ENCODE peak calls at places on chromosomes 13 and 19, in five cellular contexts. U is K562, N is A549, E is GM12878, I is HepG2. H is an unnamed sample.

GRCh38 chr19:41701401-41702075 is 6.9 kb upstream of the CEACAM5 start:
- DNase-seq in I (no peak), U (peak), N (peak), E (no peak), H (no peak)

GRCh38 chr19:42268142-42268703 is 829 bp upstream of the CIC start:
- DNase-seq in E (peak), N (peak), I (peak), U (peak), H (peak)

GRCh38 chr19:3767050-3767449 is 4.6 kb downstream of the MRPL54 start:
- DNase-seq in I (no peak), N (no peak), E (no peak), U (no peak), H (no peak)

GRCh38 chr13:40200273-40200978 is 466.0 kb downstream of the FOXO1 start:
- DNase-seq in U (no peak), N (no peak), I (no peak), E (no peak), H (no peak)

GRCh38 chr13:76836311-76836710 is 49.9 kb downstream of the KCTD12 start:
- DNase-seq in E (no peak), N (no peak), I (no peak), U (no peak), H (no peak)

GRCh38 chr13:87535911-87536310 is 135.3 kb upstream of the SLITRK5 start:
- DNase-seq in E (no peak), U (no peak), N (no peak), I (no peak), H (no peak)

GRCh38 chr13:49271264-49271663 is 23.5 kb downstream of the CDADC1 start:
- DNase-seq in I (no peak), N (no peak), U (no peak), E (no peak), H (no peak)

GRCh38 chr19:21127001-21127400 is 14.8 kb upstream of the ZNF431 start:
- DNase-seq in N (no peak), U (no peak), E (no peak), I (no peak), H (no peak)

GRCh38 chr13:69274231-69274630 is 833.4 kb upstream of the ATXN8OS start:
- DNase-seq in E (no peak), I (no peak), U (no peak), N (no peak), H (no peak)

GRCh38 chr13:33279414-33279813 is 6.1 kb downstream of the STARD13 start:
- DNase-seq in U (no peak), E (no peak), N (peak), I (no peak), H (no peak)

GRCh38 chr19:11152318-11153062 is 3.1 kb downstream of the SPC24 start:
- DNase-seq in I (no peak), E (no peak), N (peak), U (no peak), H (no peak)

GRCh38 chr19:46493236-46494114 is 2.2 kb downstream of the PNMA8B start:
- DNase-seq in N (no peak), E (no peak), I (no peak), U (peak), H (no peak)

GRCh38 chr13:49020940-49021548 is 45.3 kb downstream of the FNDC3A start:
- DNase-seq in U (no peak), N (no peak), E (no peak), I (no peak), H (peak)

GRCh38 chr19:31553844-31554215 is 204.6 kb upstream of the TSHZ3 start:
- DNase-seq in E (no peak), U (no peak), N (no peak), I (no peak), H (no peak)

GRCh38 chr19:45655073-45655472 is 12.9 kb upstream of the GIPR start:
- DNase-seq in N (no peak), I (no peak), E (no peak), U (no peak), H (no peak)

GRCh38 chr19:4870025-4870700 is 2.7 kb upstream of the PLIN3 start:
- DNase-seq in N (peak), I (peak), U (peak), E (no peak), H (peak)

GRCh38 chr13:97224544-97225324 is 2.6 kb downstream of the MBNL2 start:
- DNase-seq in N (no peak), U (peak), I (peak), E (no peak), H (no peak)

GRCh38 chr19:31278555-31279435 is 70.4 kb downstream of the TSHZ3 start:
- DNase-seq in N (no peak), E (no peak), I (no peak), U (no peak), H (no peak)

GRCh38 chr13:37488682-37489081 is 109.9 kb downstream of the POSTN start:
- DNase-seq in U (no peak), N (no peak), E (no peak), I (no peak), H (no peak)

GRCh38 chr13:37486171-37486661 is 112.4 kb downstream of the POSTN start:
- DNase-seq in U (no peak), N (no peak), E (no peak), I (no peak), H (no peak)

GRCh38 chr13:37481858-37482227 is 116.7 kb downstream of the POSTN start:
- DNase-seq in I (no peak), N (no peak), E (no peak), U (no peak), H (no peak)

GRCh38 chr13:37484056-37484455 is 114.5 kb downstream of the POSTN start:
- DNase-seq in E (no peak), N (no peak), I (no peak), U (no peak), H (no peak)

GRCh38 chr13:37485766-37486165 is 112.8 kb downstream of the POSTN start:
- DNase-seq in N (no peak), U (no peak), I (no peak), E (no peak), H (no peak)
- TF ChIP-seq KDM1A in N (no peak), U (no peak), I (no peak), E (no peak), H (no peak)

DNA sequence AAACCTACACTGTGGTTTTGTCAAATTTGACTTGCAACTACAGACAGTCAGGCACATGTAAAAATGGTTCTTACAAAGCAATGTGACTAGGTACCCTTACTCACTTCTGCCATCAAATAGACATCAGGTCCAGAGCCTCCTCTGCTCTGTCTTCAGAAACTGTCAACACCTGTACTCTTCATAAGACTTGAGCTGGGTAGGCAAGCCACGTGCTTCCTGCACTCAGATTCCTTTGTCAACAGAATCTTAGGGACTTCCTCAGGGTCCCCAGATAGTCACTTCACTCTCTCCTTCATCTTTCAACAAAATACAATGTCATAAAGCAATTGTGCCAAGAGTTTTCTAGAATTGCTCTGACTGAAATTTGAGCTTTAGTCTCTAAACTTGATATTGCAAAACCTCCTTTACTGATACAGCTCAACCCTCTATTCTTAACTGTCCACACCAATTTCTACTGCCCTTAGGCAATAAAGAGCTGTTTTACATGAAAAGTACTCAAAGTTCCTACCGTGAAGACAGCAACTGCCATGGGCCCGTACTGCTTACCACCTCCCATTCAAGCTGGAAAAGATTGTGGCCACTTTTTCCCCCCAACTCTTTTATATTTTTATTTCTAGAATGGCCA is 179.9 kb downstream of the IRS2 start:
- DNase-seq in I (no peak), E (no peak), N (no peak), U (no peak), H (no peak)
- TF ChIP-seq KDM1A in I (no peak), E (no peak), N (no peak), U (no peak), H (no peak)

DNA sequence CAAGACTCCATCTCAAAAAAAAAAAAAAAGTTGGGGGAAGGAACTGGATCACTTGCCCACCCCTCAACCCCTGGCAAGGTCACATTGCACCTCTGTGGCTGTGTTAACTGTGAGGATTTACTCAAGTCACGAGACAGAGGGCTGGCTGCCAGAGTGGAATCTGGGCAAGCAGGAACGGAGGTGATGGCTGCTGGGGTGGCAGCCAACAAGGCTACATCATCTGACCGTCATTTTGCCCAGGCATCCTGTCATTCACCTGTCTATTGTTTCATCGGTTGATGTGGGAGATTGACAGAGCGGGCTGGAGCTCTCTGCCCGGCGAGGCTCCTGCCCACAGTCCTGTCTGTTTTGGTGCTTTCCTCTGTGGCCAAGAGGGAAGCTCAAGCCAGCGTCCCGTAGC is 75.7 kb downstream of the DPF1 start:
- DNase-seq in I (no peak), E (no peak), N (no peak), U (no peak), H (no peak)
- TF ChIP-seq KDM1A in I (no peak), E (no peak), N (no peak), U (no peak), H (no peak)

GRCh38 chr19:19461671-19462622 is 53.4 kb downstream of the TSSK6 start:
- DNase-seq in I (peak), E (no peak), N (no peak), U (peak), H (peak)
- TF ChIP-seq KDM1A in I (no peak), E (no peak), N (no peak), U (no peak), H (peak)

GRCh38 chr19:33435706-33436359 is 62.3 kb downstream of the CEBPG start:
- DNase-seq in I (no peak), U (no peak), E (no peak), N (no peak), H (no peak)
- TF ChIP-seq KDM1A in I (no peak), U (no peak), E (no peak), N (no peak), H (no peak)